ENCODE peak calls at places on chromosomes 11 and 22, in five cellular contexts. E, C, T, Y and X are unnamed samples.

GRCh38 chr11:117841582-117842031 is 17.1 kb upstream of the FXYD2 start:
- DNase-seq in E (no peak), C (no peak), T (no peak), Y (no peak), X (no peak)

GRCh38 chr11:117999354-117999993 is 13.3 kb downstream of the IL10RA start:
- DNase-seq in T (no peak), C (no peak), Y (no peak), E (no peak), X (peak; percentile 46)

GRCh38 chr11:113431746-113432145 is 43.5 kb downstream of the DRD2 start:
- DNase-seq in C (no peak), T (no peak), E (no peak), Y (no peak), X (no peak)

GRCh38 chr11:29119116-29119515 is 897.7 kb downstream of the KCNA4 start:
- DNase-seq in E (no peak), C (no peak), Y (no peak), T (no peak), X (no peak)

GRCh38 chr11:2578006-2578933 is 121.5 kb downstream of the KCNQ1OT1 start:
- DNase-seq in C (no peak), E (no peak), T (no peak), Y (peak; percentile 23), X (peak; percentile 48)

GRCh38 chr11:37643968-37644367 is 1045.9 kb upstream of the RAG2 start:
- DNase-seq in Y (no peak), E (no peak), T (no peak), C (no peak), X (no peak)

GRCh38 chr22:38866399-38867123 is 5.5 kb downstream of the CBX6 start:
- DNase-seq in Y (no peak), C (no peak), T (no peak), E (no peak), X (peak; percentile 90)

GRCh38 chr22:35231585-35232084 is 25.7 kb upstream of the HMGXB4 start:
- DNase-seq in T (peak; percentile 75), C (peak; percentile 72), Y (peak; percentile 44), E (peak; percentile 59), X (peak; percentile 87)

GRCh38 chr11:114279778-114280532 is 16.2 kb upstream of the NNMT start:
- DNase-seq in Y (no peak), E (no peak), C (no peak), T (no peak), X (no peak)